ENCODE peak calls at places on chromosomes 11 and 22, in eight cellular contexts. One of them, this sample, is unnamed.

GRCh38 chr22:27278986-27279385 is 522.6 kb downstream of the MN1 start:
- DNase-seq in skeletal muscle cell: no peak
- DNase-seq in GM23248: peak
- DNase-seq in GM12865: no peak
- DNase-seq in psoas muscle: no peak
- DNase-seq in kidney epithelial cell: no peak
- DNase-seq in hepatocyte: no peak
- DNase-seq in naive thymus-derived CD4-positive, alpha-beta T cell: no peak
- DNase-seq in this sample: no peak

GRCh38 chr11:5550440-5551095 is 2.2 kb upstream of the OR52H1 start:
- DNase-seq in skeletal muscle cell: peak
- DNase-seq in naive thymus-derived CD4-positive, alpha-beta T cell: no peak
- DNase-seq in GM23248: peak
- DNase-seq in GM12865: peak
- DNase-seq in psoas muscle: no peak
- DNase-seq in kidney epithelial cell: peak
- DNase-seq in hepatocyte: no peak
- DNase-seq in this sample: peak

GRCh38 chr11:93100211-93100610 is 97.6 kb downstream of the SLC36A4 start:
- DNase-seq in kidney epithelial cell: no peak
- DNase-seq in hepatocyte: no peak
- DNase-seq in GM23248: peak
- DNase-seq in GM12865: no peak
- DNase-seq in naive thymus-derived CD4-positive, alpha-beta T cell: no peak
- DNase-seq in psoas muscle: no peak
- DNase-seq in skeletal muscle cell: peak
- DNase-seq in this sample: no peak

GRCh38 chr22:47121791-47122190 is 359.3 kb downstream of the TBC1D22A start:
- DNase-seq in kidney epithelial cell: no peak
- DNase-seq in skeletal muscle cell: no peak
- DNase-seq in psoas muscle: no peak
- DNase-seq in hepatocyte: no peak
- DNase-seq in GM12865: no peak
- DNase-seq in GM23248: no peak
- DNase-seq in naive thymus-derived CD4-positive, alpha-beta T cell: no peak
- DNase-seq in this sample: no peak

GRCh38 chr22:38452373-38453064 is 2.5 kb downstream of the KCNJ4 start:
- DNase-seq in naive thymus-derived CD4-positive, alpha-beta T cell: no peak
- DNase-seq in kidney epithelial cell: no peak
- DNase-seq in hepatocyte: no peak
- DNase-seq in skeletal muscle cell: no peak
- DNase-seq in GM23248: peak
- DNase-seq in GM12865: no peak
- DNase-seq in psoas muscle: no peak
- DNase-seq in this sample: no peak

GRCh38 chr11:113603277-113604059 is 102.6 kb downstream of the TMPRSS5 start:
- DNase-seq in hepatocyte: no peak
- DNase-seq in psoas muscle: peak
- DNase-seq in kidney epithelial cell: no peak
- DNase-seq in naive thymus-derived CD4-positive, alpha-beta T cell: no peak
- DNase-seq in skeletal muscle cell: no peak
- DNase-seq in GM12865: no peak
- DNase-seq in GM23248: peak
- DNase-seq in this sample: peak

GRCh38 chr11:94563176-94563847 is 3.9 kb upstream of the PIWIL4 start:
- DNase-seq in GM12865: no peak
- DNase-seq in GM23248: peak
- DNase-seq in skeletal muscle cell: no peak
- DNase-seq in hepatocyte: no peak
- DNase-seq in kidney epithelial cell: no peak
- DNase-seq in naive thymus-derived CD4-positive, alpha-beta T cell: no peak
- DNase-seq in psoas muscle: no peak
- DNase-seq in this sample: no peak

GRCh38 chr22:47565607-47566006 is 803.2 kb downstream of the TBC1D22A start:
- DNase-seq in hepatocyte: no peak
- DNase-seq in GM23248: no peak
- DNase-seq in skeletal muscle cell: no peak
- DNase-seq in kidney epithelial cell: no peak
- DNase-seq in GM12865: no peak
- DNase-seq in psoas muscle: no peak
- DNase-seq in naive thymus-derived CD4-positive, alpha-beta T cell: no peak
- DNase-seq in this sample: no peak

GRCh38 chr22:33781396-33781795 is 138.9 kb downstream of the LARGE1 start:
- DNase-seq in kidney epithelial cell: no peak
- DNase-seq in GM12865: no peak
- DNase-seq in psoas muscle: no peak
- DNase-seq in skeletal muscle cell: no peak
- DNase-seq in naive thymus-derived CD4-positive, alpha-beta T cell: no peak
- DNase-seq in GM23248: peak
- DNase-seq in hepatocyte: peak
- DNase-seq in this sample: no peak

GRCh38 chr11:27619936-27620335 is 80.3 kb downstream of the BDNF start:
- DNase-seq in GM23248: no peak
- DNase-seq in naive thymus-derived CD4-positive, alpha-beta T cell: no peak
- DNase-seq in GM12865: no peak
- DNase-seq in hepatocyte: no peak
- DNase-seq in psoas muscle: no peak
- DNase-seq in kidney epithelial cell: no peak
- DNase-seq in skeletal muscle cell: no peak
- DNase-seq in this sample: no peak

GRCh38 chr11:62664405-62665074 is 470 bp downstream of the C11orf98 start:
- DNase-seq in hepatocyte: peak
- DNase-seq in skeletal muscle cell: no peak
- DNase-seq in naive thymus-derived CD4-positive, alpha-beta T cell: no peak
- DNase-seq in psoas muscle: peak
- DNase-seq in GM23248: peak
- DNase-seq in kidney epithelial cell: no peak
- DNase-seq in GM12865: peak
- DNase-seq in this sample: no peak

GRCh38 chr11:69076129-69076791 is 27.5 kb downstream of the TPCN2 start:
- DNase-seq in skeletal muscle cell: no peak
- DNase-seq in naive thymus-derived CD4-positive, alpha-beta T cell: no peak
- DNase-seq in GM12865: no peak
- DNase-seq in hepatocyte: no peak
- DNase-seq in kidney epithelial cell: peak
- DNase-seq in GM23248: no peak
- DNase-seq in psoas muscle: no peak
- DNase-seq in this sample: peak

GRCh38 chr11:18012314-18012905 is 437 bp downstream of the SERGEF start:
- DNase-seq in skeletal muscle cell: no peak
- DNase-seq in psoas muscle: peak
- DNase-seq in kidney epithelial cell: no peak
- DNase-seq in hepatocyte: peak
- DNase-seq in naive thymus-derived CD4-positive, alpha-beta T cell: peak
- DNase-seq in GM23248: no peak
- DNase-seq in GM12865: peak
- DNase-seq in this sample: no peak

GRCh38 chr11:12354750-12355545 is 22.4 kb upstream of the PARVA start:
- DNase-seq in psoas muscle: no peak
- DNase-seq in skeletal muscle cell: no peak
- DNase-seq in naive thymus-derived CD4-positive, alpha-beta T cell: no peak
- DNase-seq in GM23248: no peak
- DNase-seq in GM12865: no peak
- DNase-seq in kidney epithelial cell: no peak
- DNase-seq in hepatocyte: no peak
- DNase-seq in this sample: no peak

GRCh38 chr22:43811777-43812148 is 342 bp downstream of the EFCAB6 start:
- DNase-seq in skeletal muscle cell: no peak
- DNase-seq in naive thymus-derived CD4-positive, alpha-beta T cell: no peak
- DNase-seq in psoas muscle: no peak
- DNase-seq in kidney epithelial cell: no peak
- DNase-seq in GM12865: peak
- DNase-seq in hepatocyte: peak
- DNase-seq in GM23248: peak
- DNase-seq in this sample: no peak

GRCh38 chr11:43360361-43361032 is 1.8 kb downstream of the TTC17 start:
- DNase-seq in GM12865: peak
- DNase-seq in hepatocyte: peak
- DNase-seq in naive thymus-derived CD4-positive, alpha-beta T cell: no peak
- DNase-seq in psoas muscle: no peak
- DNase-seq in kidney epithelial cell: no peak
- DNase-seq in GM23248: peak
- DNase-seq in skeletal muscle cell: no peak
- DNase-seq in this sample: no peak

GRCh38 chr11:119381186-119381988 is at the start of gene USP2:
- DNase-seq in skeletal muscle cell: peak
- DNase-seq in hepatocyte: peak
- DNase-seq in psoas muscle: peak
- DNase-seq in naive thymus-derived CD4-positive, alpha-beta T cell: peak
- DNase-seq in kidney epithelial cell: peak
- DNase-seq in GM12865: peak
- DNase-seq in GM23248: peak
- DNase-seq in this sample: peak

GRCh38 chr11:27700351-27701261 is at the start of gene BDNF:
- DNase-seq in GM23248: peak
- DNase-seq in skeletal muscle cell: no peak
- DNase-seq in GM12865: peak
- DNase-seq in naive thymus-derived CD4-positive, alpha-beta T cell: no peak
- DNase-seq in hepatocyte: peak
- DNase-seq in kidney epithelial cell: no peak
- DNase-seq in psoas muscle: peak
- DNase-seq in this sample: no peak

GRCh38 chr22:11628651-11629511 is 3899.1 kb upstream of the OR11H1 start:
- DNase-seq in hepatocyte: no peak
- DNase-seq in GM12865: no peak
- DNase-seq in kidney epithelial cell: no peak
- DNase-seq in GM23248: no peak
- DNase-seq in skeletal muscle cell: no peak
- DNase-seq in psoas muscle: peak
- DNase-seq in naive thymus-derived CD4-positive, alpha-beta T cell: no peak
- DNase-seq in this sample: no peak

GRCh38 chr11:93267383-93267782 is 63.2 kb upstream of the DEUP1 start:
- DNase-seq in GM23248: no peak
- DNase-seq in naive thymus-derived CD4-positive, alpha-beta T cell: no peak
- DNase-seq in skeletal muscle cell: no peak
- DNase-seq in psoas muscle: no peak
- DNase-seq in hepatocyte: no peak
- DNase-seq in GM12865: no peak
- DNase-seq in kidney epithelial cell: no peak
- DNase-seq in this sample: no peak

GRCh38 chr11:88231894-88232482 is 56.7 kb upstream of the RAB38 start:
- DNase-seq in naive thymus-derived CD4-positive, alpha-beta T cell: peak
- DNase-seq in GM12865: peak
- DNase-seq in hepatocyte: peak
- DNase-seq in GM23248: peak
- DNase-seq in skeletal muscle cell: no peak
- DNase-seq in kidney epithelial cell: no peak
- DNase-seq in psoas muscle: no peak
- DNase-seq in this sample: peak

GRCh38 chr22:45757068-45757467 is 85.4 kb downstream of the ATXN10 start:
- DNase-seq in hepatocyte: peak
- DNase-seq in skeletal muscle cell: no peak
- DNase-seq in GM12865: no peak
- DNase-seq in GM23248: peak
- DNase-seq in psoas muscle: no peak
- DNase-seq in kidney epithelial cell: no peak
- DNase-seq in naive thymus-derived CD4-positive, alpha-beta T cell: no peak
- DNase-seq in this sample: peak

DNA sequence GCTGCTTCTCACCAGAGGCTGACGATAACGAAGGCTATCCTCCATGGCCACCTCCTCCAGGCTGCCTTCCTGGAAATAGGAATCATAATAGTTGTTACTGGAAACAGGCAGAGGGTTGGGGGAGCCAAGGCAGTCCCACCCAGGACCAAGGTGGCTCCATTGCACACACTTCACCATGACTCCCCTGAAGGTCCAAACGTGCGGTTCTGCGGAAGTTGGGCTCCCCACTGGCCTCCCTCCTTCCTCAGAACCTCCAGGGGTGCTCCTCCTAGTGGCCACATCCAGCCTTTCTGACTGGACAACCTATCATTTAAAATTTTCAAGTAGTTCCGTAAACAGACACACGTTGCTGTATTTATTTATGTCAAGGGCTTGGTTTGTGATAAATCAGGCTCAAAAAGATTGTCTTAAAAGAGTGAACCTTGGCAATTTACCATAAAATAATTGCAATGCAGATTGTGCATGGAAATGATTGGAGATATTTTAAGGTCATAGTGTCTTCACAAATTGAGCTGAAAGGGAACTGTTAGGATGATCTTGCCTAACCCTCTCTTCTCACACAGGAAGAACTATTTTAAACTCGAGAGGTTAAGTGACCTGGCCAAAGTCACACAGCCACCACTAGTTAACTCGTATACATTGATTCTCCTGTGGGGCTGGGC is 1.4 kb upstream of the TCN2 start:
- DNase-seq in GM23248: peak
- DNase-seq in skeletal muscle cell: no peak
- DNase-seq in naive thymus-derived CD4-positive, alpha-beta T cell: peak
- DNase-seq in GM12865: peak
- DNase-seq in hepatocyte: peak
- DNase-seq in kidney epithelial cell: no peak
- DNase-seq in psoas muscle: peak
- DNase-seq in this sample: no peak
- H3K4me3 ChIP-seq in GM23248: peak
- H3K4me3 ChIP-seq in skeletal muscle cell: peak
- H3K4me3 ChIP-seq in naive thymus-derived CD4-positive, alpha-beta T cell: no peak
- H3K4me3 ChIP-seq in GM12865: peak
- H3K4me3 ChIP-seq in hepatocyte: no peak
- H3K4me3 ChIP-seq in kidney epithelial cell: no peak
- H3K4me3 ChIP-seq in psoas muscle: peak
- H3K4me3 ChIP-seq in this sample: peak

GRCh38 chr11:129190087-129190486 is 2.0 kb downstream of the ARHGAP32 start:
- DNase-seq in naive thymus-derived CD4-positive, alpha-beta T cell: no peak
- DNase-seq in kidney epithelial cell: no peak
- DNase-seq in hepatocyte: no peak
- DNase-seq in GM23248: peak
- DNase-seq in psoas muscle: no peak
- DNase-seq in skeletal muscle cell: no peak
- DNase-seq in GM12865: no peak
- DNase-seq in this sample: no peak
- H3K4me3 ChIP-seq in naive thymus-derived CD4-positive, alpha-beta T cell: no peak
- H3K4me3 ChIP-seq in kidney epithelial cell: no peak
- H3K4me3 ChIP-seq in hepatocyte: no peak
- H3K4me3 ChIP-seq in GM23248: no peak
- H3K4me3 ChIP-seq in psoas muscle: no peak
- H3K4me3 ChIP-seq in skeletal muscle cell: no peak
- H3K4me3 ChIP-seq in GM12865: no peak
- H3K4me3 ChIP-seq in this sample: no peak

DNA sequence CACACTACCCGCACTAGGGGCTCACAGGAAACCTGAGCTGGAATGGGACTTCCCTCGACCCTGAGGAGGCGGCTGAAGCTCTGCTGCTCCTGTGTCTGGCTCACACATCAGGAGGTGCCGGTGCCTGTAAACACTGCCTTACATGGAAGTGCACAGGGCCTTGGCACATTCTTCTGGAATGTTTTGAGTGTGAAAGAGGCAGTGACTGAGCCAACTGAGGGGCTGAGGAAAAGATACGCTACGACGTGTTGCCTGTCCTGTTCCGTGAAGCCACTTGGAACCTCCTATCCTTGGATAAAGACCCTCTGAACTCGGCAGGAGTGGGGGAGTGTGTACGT is 10.5 kb downstream of the TXN2 start:
- DNase-seq in GM23248: no peak
- DNase-seq in psoas muscle: no peak
- DNase-seq in naive thymus-derived CD4-positive, alpha-beta T cell: no peak
- DNase-seq in skeletal muscle cell: no peak
- DNase-seq in kidney epithelial cell: no peak
- DNase-seq in GM12865: no peak
- DNase-seq in hepatocyte: no peak
- DNase-seq in this sample: no peak
- H3K4me3 ChIP-seq in GM23248: no peak
- H3K4me3 ChIP-seq in psoas muscle: no peak
- H3K4me3 ChIP-seq in naive thymus-derived CD4-positive, alpha-beta T cell: no peak
- H3K4me3 ChIP-seq in skeletal muscle cell: no peak
- H3K4me3 ChIP-seq in kidney epithelial cell: no peak
- H3K4me3 ChIP-seq in GM12865: no peak
- H3K4me3 ChIP-seq in hepatocyte: no peak
- H3K4me3 ChIP-seq in this sample: no peak

GRCh38 chr11:57501951-57502350 is 13.6 kb downstream of the SLC43A1 start:
- DNase-seq in psoas muscle: peak
- DNase-seq in GM12865: no peak
- DNase-seq in GM23248: peak
- DNase-seq in kidney epithelial cell: no peak
- DNase-seq in naive thymus-derived CD4-positive, alpha-beta T cell: no peak
- DNase-seq in skeletal muscle cell: no peak
- DNase-seq in hepatocyte: no peak
- DNase-seq in this sample: no peak
- H3K4me3 ChIP-seq in psoas muscle: no peak
- H3K4me3 ChIP-seq in GM12865: no peak
- H3K4me3 ChIP-seq in GM23248: no peak
- H3K4me3 ChIP-seq in kidney epithelial cell: no peak
- H3K4me3 ChIP-seq in naive thymus-derived CD4-positive, alpha-beta T cell: no peak
- H3K4me3 ChIP-seq in skeletal muscle cell: no peak
- H3K4me3 ChIP-seq in hepatocyte: no peak
- H3K4me3 ChIP-seq in this sample: no peak

This sample was measured in astrocyte of the cerebellum.